ENCODE peak calls at places on chromosomes 16 and 17, in six cellular contexts. C is esophagus squamous epithelium, V is heart left ventricle, B is A549, U is breast epithelium, Z is Peyer's patch. S is an unnamed sample.

GRCh38 chr16:27189335-27189972 is 13.9 kb upstream of the KDM8 start:
- DNase-seq in C (no peak), V (no peak), B (no peak), U (no peak), Z (no peak), S (no peak)

GRCh38 chr17:413706-414440 is 61.3 kb upstream of the RPH3AL start:
- DNase-seq in C (no peak), V (no peak), B (no peak), U (no peak), Z (no peak), S (no peak)

GRCh38 chr17:51652529-51652928 is 392.2 kb downstream of the UTP18 start:
- DNase-seq in C (no peak), V (no peak), B (no peak), U (no peak), Z (no peak), S (no peak)

GRCh38 chr17:78898947-78899346 is 4.1 kb downstream of the CEP295NL start:
- DNase-seq in C (no peak), V (no peak), B (no peak), U (no peak), Z (no peak), S (no peak)

GRCh38 chr17:54256530-54256929 is 433.8 kb downstream of the KIF2B start:
- DNase-seq in C (no peak), V (no peak), B (no peak), U (no peak), Z (no peak), S (no peak)

GRCh38 chr17:8409966-8410881 is 12.6 kb upstream of the RNF222 start:
- DNase-seq in C (no peak), V (peak), B (peak), U (peak), Z (peak), S (peak)

GRCh38 chr16:20766294-20766693 is 2.5 kb downstream of the ACSM3 start:
- DNase-seq in C (no peak), V (no peak), B (no peak), U (no peak), Z (no peak), S (no peak)

GRCh38 chr17:77404812-77405581 is 264.2 kb downstream of the SEC14L1 start:
- DNase-seq in C (no peak), V (peak), B (no peak), U (no peak), Z (peak), S (peak)

GRCh38 chr17:14135906-14136590 is 66.7 kb downstream of the COX10 start:
- DNase-seq in C (no peak), V (no peak), B (no peak), U (no peak), Z (no peak), S (no peak)

GRCh38 chr16:68387301-68387700 is 61.0 kb downstream of the SMPD3 start:
- DNase-seq in C (no peak), V (no peak), B (no peak), U (no peak), Z (no peak), S (peak)
- H3K27ac ChIP-seq in C (no peak), V (no peak), B (no peak), U (no peak), Z (peak), S (no peak)

DNA sequence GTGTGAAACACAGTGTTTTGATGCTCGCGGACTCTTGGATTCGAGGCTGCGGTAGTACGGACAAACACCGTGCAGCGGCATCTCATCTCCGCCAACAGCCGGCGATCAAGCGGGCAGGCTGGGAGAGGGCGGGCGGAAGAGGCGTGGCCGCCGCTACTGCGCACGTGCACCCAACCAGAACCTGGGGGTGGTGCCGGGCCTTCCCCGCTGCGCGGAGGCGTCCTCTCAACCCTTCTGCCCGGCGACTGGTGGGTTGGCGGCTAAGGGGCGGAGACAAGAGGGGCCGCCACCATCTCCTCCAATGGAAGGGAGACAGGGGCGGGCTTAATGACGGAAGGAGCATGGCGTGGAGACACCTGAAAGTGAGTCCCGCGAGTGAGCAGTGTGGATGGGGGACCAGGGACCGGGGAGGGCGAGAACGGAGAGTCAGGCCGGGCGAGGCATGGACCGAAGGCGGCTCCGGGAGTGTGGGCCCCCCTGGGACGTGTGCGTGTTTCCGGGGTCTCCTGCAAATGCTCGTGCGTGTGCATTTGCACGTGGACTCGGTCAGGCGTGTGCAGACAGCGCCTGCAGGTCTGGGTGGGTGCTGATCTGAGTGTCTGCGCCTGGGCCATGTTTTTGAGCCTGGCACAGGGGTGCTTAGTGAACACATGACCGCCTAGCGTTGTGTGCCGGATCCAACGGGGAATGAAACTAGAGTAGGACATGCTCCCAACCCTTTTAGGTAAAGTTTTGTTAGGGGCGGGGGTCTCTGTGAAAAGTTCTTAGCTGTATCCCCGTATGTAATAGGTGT is at the start of gene DHODH:
- DNase-seq in C (peak), V (peak), B (peak), U (peak), Z (peak), S (peak)
- TF ChIP-seq POLR2A in C (peak), V (peak), B (peak), U (no peak), Z (peak), S (peak)

GRCh38 chr17:75345514-75346167 is 56.4 kb upstream of the SLC25A19 start:
- DNase-seq in C (no peak), V (no peak), B (no peak), U (no peak), Z (peak), S (peak)
- H3K27ac ChIP-seq in C (no peak), V (no peak), B (no peak), U (no peak), Z (no peak), S (no peak)

DNA sequence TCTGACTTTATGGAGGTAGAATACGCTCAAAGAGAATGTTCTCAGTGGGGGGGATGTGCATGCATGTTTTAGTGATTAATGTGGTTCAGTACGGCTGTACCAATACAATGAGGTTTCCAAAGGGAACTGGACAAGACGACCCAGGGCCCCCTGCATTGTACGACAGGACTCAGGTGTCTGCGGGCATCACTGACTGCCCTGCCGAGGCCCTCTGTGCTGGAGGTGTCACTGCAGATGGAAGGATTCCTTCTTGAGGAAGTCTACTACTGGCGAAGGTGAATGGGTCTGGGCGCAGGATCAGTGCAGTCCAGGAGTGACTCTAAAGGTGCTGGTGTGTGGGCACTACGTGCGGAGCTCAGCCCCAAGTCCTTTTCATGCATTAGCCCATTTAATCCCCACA is 3.5 kb upstream of the LGALS9 start:
- DNase-seq in C (no peak), V (no peak), B (no peak), U (no peak), Z (no peak), S (no peak)
- TF ChIP-seq POLR2A in C (no peak), V (no peak), B (no peak), U (no peak), Z (no peak), S (no peak)

DNA sequence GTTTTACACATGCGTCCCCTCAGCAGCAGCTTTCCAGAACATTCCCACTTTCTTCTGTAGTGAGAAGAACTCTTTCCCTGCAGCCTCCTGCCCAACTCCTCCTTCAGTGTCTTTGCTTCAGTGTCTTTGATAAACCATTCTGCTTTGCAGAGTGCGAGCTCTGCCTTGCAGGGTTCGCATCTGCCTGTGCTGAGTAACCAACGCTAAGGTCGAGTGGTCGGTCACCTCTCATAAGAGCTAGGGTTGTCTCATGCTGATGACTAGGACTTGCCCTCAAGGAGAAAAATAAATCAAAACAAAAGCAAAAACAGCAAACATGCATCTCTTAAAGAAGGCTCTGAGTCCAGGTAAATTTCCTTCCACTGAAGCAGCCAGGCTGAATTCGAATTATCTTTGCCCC is 22.7 kb downstream of the MAPT start:
- DNase-seq in C (no peak), V (no peak), B (no peak), U (no peak), Z (no peak), S (no peak)
- H3K27ac ChIP-seq in C (no peak), V (no peak), B (no peak), U (no peak), Z (no peak), S (no peak)

DNA sequence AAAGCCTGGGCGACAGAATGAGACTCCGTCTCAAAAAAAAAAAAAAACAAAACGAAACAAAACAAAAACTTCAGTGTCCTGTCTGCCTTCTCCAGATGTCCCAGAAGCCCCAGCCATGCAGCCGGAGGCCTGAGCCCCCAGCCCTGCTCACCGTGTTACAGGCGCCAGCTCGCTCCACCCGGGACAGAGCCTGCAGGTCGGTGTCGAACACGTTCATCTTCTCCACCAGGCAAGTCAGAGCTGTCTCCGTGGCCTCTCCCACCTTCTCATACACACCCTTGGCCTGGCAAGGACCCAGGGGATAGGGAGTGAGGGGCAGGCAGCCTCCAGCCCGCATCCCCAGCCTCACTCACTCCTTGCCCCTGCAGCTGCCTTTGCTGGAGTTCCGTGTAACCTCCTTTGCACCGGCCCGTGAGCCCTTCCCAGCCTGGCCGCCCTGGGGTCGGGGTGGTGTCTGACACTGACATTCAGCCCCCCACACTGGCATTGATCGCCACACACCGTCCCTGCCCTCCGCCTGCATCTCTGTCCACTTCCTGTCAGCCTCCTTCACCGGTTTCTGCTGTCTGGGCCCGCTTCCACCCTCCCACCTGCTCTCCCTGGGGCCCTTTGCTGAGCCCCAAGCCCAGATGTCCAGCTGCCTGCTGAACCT is 20.9 kb downstream of the ATP2A3 start:
- DNase-seq in C (no peak), V (no peak), B (no peak), U (no peak), Z (no peak), S (no peak)
- TF ChIP-seq POLR2A in C (no peak), V (no peak), B (no peak), U (no peak), Z (no peak), S (no peak)

DNA sequence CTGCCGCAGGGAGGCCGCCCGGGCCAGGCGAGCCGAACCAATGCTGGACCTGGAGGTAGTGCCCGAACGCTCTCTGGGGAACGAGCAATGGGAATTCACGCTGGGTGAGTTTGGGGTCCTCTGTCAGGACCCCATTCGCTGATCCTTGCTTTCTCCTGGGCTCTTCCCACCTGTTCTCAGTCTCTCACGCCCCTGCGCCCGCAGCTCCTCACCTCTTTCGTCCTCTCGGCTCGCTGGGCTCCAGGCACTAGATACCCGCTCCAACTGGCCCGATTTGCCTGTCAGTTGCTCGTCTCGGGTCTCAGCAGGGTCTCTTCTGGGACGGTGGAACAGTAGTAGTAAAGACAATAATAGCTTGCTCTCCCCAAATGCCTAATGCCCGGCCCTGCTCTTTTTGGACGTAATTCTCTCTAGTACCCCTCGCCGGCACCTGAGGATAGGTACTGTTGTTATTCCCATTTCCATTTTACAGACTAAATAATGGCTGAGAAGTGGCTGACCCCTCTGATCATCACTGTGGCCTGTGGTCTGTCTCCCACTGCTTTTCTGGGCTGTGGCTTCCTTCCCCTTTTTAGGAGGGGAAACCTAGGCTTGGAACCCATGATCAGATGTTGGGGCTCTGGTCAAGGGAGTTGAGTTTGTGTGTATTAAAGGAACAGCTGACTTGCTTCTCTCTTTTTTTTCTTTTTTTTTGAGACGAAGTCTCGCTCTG is 551 bp downstream of the PHAF1 start:
- DNase-seq in C (no peak), V (no peak), B (no peak), U (no peak), Z (peak), S (no peak)
- H3K27ac ChIP-seq in C (peak), V (peak), B (peak), U (peak), Z (peak), S (peak)